ENCODE peak calls at places on chromosomes 6 and 20, in six cellular contexts. C is stimulated activated CD4-positive, alpha-beta T cell treated with anti-CD3 and anti-CD28 coated beads, Interleukin-2, amount 100 ng/mL, for 4 hours; G is lower lobe of right lung; U is KG1; S is T-cell; Q is fibroblast of pulmonary artery. I is an unnamed sample.

GRCh38 chr6:7269816-7270215 is 43.2 kb downstream of the SSR1 start:
- DNase-seq in C (no peak), G (no peak), U (no peak), S (no peak), Q (no peak), I (no peak)

GRCh38 chr6:132209351-132209750 is 191.9 kb downstream of the MOXD1 start:
- DNase-seq in C (no peak), G (no peak), U (no peak), S (no peak), Q (no peak), I (no peak)

GRCh38 chr20:23627501-23627900 is 10.3 kb downstream of the CST3 start:
- DNase-seq in C (no peak), G (no peak), U (no peak), S (no peak), Q (no peak), I (no peak)

GRCh38 chr20:62643521-62644043 is 1.3 kb downstream of the SLCO4A1 start:
- DNase-seq in C (no peak), G (no peak), U (no peak), S (no peak), Q (no peak), I (no peak)

GRCh38 chr6:158892266-158892665 is 73.1 kb upstream of the EZR start:
- DNase-seq in C (no peak), G (no peak), U (no peak), S (no peak), Q (no peak), I (no peak)

GRCh38 chr20:45069261-45069660 is 31.7 kb downstream of the KCNS1 start:
- DNase-seq in C (no peak), G (no peak), U (no peak), S (no peak), Q (peak), I (no peak)

GRCh38 chr6:99995916-99996315 is 1.9 kb upstream of the MCHR2 start:
- DNase-seq in C (no peak), G (no peak), U (no peak), S (no peak), Q (no peak), I (no peak)

GRCh38 chr20:19451591-19452295 is 239.3 kb downstream of the SLC24A3 start:
- DNase-seq in C (no peak), G (no peak), U (peak), S (no peak), Q (no peak), I (no peak)

GRCh38 chr6:65126667-65127066 is 580.4 kb downstream of the EYS start:
- DNase-seq in C (no peak), G (no peak), U (no peak), S (no peak), Q (no peak), I (no peak)

GRCh38 chr6:36075656-36076055 is 48.0 kb downstream of the MAPK14 start:
- DNase-seq in C (no peak), G (no peak), U (no peak), S (no peak), Q (no peak), I (no peak)

GRCh38 chr6:168148231-168148849 is 69.3 kb upstream of the FRMD1 start:
- DNase-seq in C (no peak), G (no peak), U (no peak), S (no peak), Q (no peak), I (no peak)

GRCh38 chr6:116561377-116562018 is 7.9 kb downstream of the CALHM4 start:
- DNase-seq in C (peak), G (peak), U (peak), S (peak), Q (peak), I (peak)

GRCh38 chr6:134161036-134161435 is 108.6 kb upstream of the SLC2A12 start:
- DNase-seq in C (no peak), G (no peak), U (no peak), S (no peak), Q (peak), I (no peak)

GRCh38 chr6:42140051-42140450 is 2.4 kb downstream of the C6orf132 start:
- DNase-seq in C (no peak), G (peak), U (peak), S (no peak), Q (no peak), I (peak)

GRCh38 chr20:433300-433975 is 25.3 kb downstream of the RBCK1 start:
- DNase-seq in C (peak), G (no peak), U (no peak), S (peak), Q (no peak), I (no peak)

GRCh38 chr6:52603000-52603795 is 26.3 kb upstream of the TRAM2 start:
- DNase-seq in C (no peak), G (no peak), U (no peak), S (no peak), Q (peak), I (no peak)

GRCh38 chr6:125546827-125547226 is 202.6 kb upstream of the HEY2 start:
- DNase-seq in C (no peak), G (no peak), U (no peak), S (no peak), Q (peak), I (no peak)

GRCh38 chr6:122647765-122648164 is 37.6 kb downstream of the PKIB start:
- DNase-seq in C (no peak), G (no peak), U (no peak), S (no peak), Q (no peak), I (no peak)

GRCh38 chr6:157066781-157067491 is 256.4 kb downstream of the TMEM242 start:
- DNase-seq in C (no peak), G (no peak), U (no peak), S (no peak), Q (peak), I (no peak)

GRCh38 chr20:12591949-12592470 is 416.8 kb upstream of the SPTLC3 start:
- DNase-seq in C (no peak), G (no peak), U (no peak), S (no peak), Q (no peak), I (no peak)

GRCh38 chr20:35146299-35146921 is 726 bp downstream of the EDEM2 start:
- DNase-seq in C (no peak), G (peak), U (no peak), S (no peak), Q (no peak), I (peak)

GRCh38 chr20:37986063-37986858 is 47.0 kb downstream of the TTI1 start:
- DNase-seq in C (no peak), G (no peak), U (no peak), S (no peak), Q (no peak), I (no peak)

GRCh38 chr6:118317581-118318563 is 230.2 kb upstream of the PLN start:
- DNase-seq in C (no peak), G (no peak), U (no peak), S (no peak), Q (peak), I (no peak)

GRCh38 chr6:109095821-109096084 is 446 bp downstream of the CEP57L1 start:
- DNase-seq in C (no peak), G (no peak), U (no peak), S (no peak), Q (no peak), I (no peak)

GRCh38 chr6:111691345-111692225 is 85.9 kb upstream of the TRAF3IP2 start:
- DNase-seq in C (no peak), G (no peak), U (no peak), S (no peak), Q (peak), I (no peak)

GRCh38 chr20:32157611-32158010 is 48.1 kb downstream of the TM9SF4 start:
- DNase-seq in C (no peak), G (no peak), U (no peak), S (no peak), Q (no peak), I (no peak)

GRCh38 chr6:158142789-158143188 is 25.3 kb downstream of the SERAC1 start:
- DNase-seq in C (no peak), G (no peak), U (no peak), S (no peak), Q (peak), I (no peak)

GRCh38 chr6:684831-685636 is 7.9 kb downstream of the EXOC2 start:
- DNase-seq in C (no peak), G (no peak), U (no peak), S (no peak), Q (peak), I (no peak)

GRCh38 chr20:46158476-46158987 is 40.4 kb downstream of the CD40 start:
- DNase-seq in C (no peak), G (no peak), U (no peak), S (no peak), Q (no peak), I (no peak)

GRCh38 chr6:1190361-1190760 is 121.5 kb upstream of the FOXQ1 start:
- DNase-seq in C (no peak), G (no peak), U (no peak), S (no peak), Q (peak), I (no peak)

GRCh38 chr6:82246802-82247633 is 526 bp downstream of the IBTK start:
- DNase-seq in C (no peak), G (peak), U (no peak), S (no peak), Q (peak), I (peak)

GRCh38 chr20:46243707-46244628 is 64.3 kb downstream of the CDH22 start:
- DNase-seq in C (no peak), G (no peak), U (no peak), S (no peak), Q (no peak), I (no peak)

GRCh38 chr6:142429195-142429594 is 127.4 kb downstream of the ADGRG6 start:
- DNase-seq in C (no peak), G (no peak), U (no peak), S (no peak), Q (no peak), I (no peak)

GRCh38 chr6:118523216-118523615 is 24.9 kb upstream of the PLN start:
- DNase-seq in C (no peak), G (no peak), U (no peak), S (no peak), Q (no peak), I (no peak)

GRCh38 chr6:16043171-16044142 is 85.4 kb upstream of the MYLIP start:
- DNase-seq in C (no peak), G (no peak), U (no peak), S (no peak), Q (peak), I (no peak)

GRCh38 chr20:276620-277495 is 13.7 kb downstream of the C20orf96 start:
- DNase-seq in C (no peak), G (no peak), U (no peak), S (no peak), Q (no peak), I (no peak)

GRCh38 chr6:148868314-148868713 is 121.5 kb downstream of the UST start:
- DNase-seq in C (no peak), G (no peak), U (no peak), S (no peak), Q (peak), I (no peak)

GRCh38 chr20:17655865-17656489 is 26.1 kb downstream of the RRBP1 start:
- DNase-seq in C (no peak), G (no peak), U (no peak), S (no peak), Q (no peak), I (no peak)